ENCODE peak calls at places on chromosome 16, in five cellular contexts. G, J, O, U and E are unnamed samples.

GRCh38 chr16:8848939-8849391 is 19.8 kb downstream of the CARHSP1 start:
- DNase-seq in G (peak), J (no peak), O (no peak), U (no peak), E (no peak)

GRCh38 chr16:59042296-59042695 is 308.2 kb upstream of the GOT2 start:
- DNase-seq in G (no peak), J (no peak), O (no peak), U (no peak), E (no peak)

GRCh38 chr16:83835972-83836566 is 28.3 kb downstream of the HSBP1 start:
- DNase-seq in G (peak), J (no peak), O (peak), U (no peak), E (no peak)

GRCh38 chr16:1613728-1614225 is 1.6 kb downstream of the CRAMP1 start:
- DNase-seq in G (no peak), J (no peak), O (no peak), U (no peak), E (no peak)

GRCh38 chr16:49754495-49755290 is 101.2 kb downstream of the ZNF423 start:
- DNase-seq in G (no peak), J (no peak), O (no peak), U (no peak), E (no peak)

GRCh38 chr16:54327609-54328008 is 41.0 kb upstream of the IRX3 start:
- DNase-seq in G (no peak), J (no peak), O (no peak), U (no peak), E (no peak)

GRCh38 chr16:2987854-2988253 is 7.6 kb upstream of the PKMYT1 start:
- DNase-seq in G (no peak), J (no peak), O (no peak), U (no peak), E (no peak)

GRCh38 chr16:68062910-68063393 is 22.2 kb upstream of the NFATC3 start:
- DNase-seq in G (no peak), J (no peak), O (no peak), U (no peak), E (no peak)

GRCh38 chr16:17561056-17561455 is 90.3 kb upstream of the XYLT1 start:
- DNase-seq in G (no peak), J (no peak), O (no peak), U (no peak), E (no peak)

GRCh38 chr16:6836771-6837170 is 495.9 kb upstream of the RBFOX1 start:
- DNase-seq in G (no peak), J (no peak), O (no peak), U (no peak), E (no peak)

GRCh38 chr16:24972608-24973220 is 42.5 kb downstream of the ARHGAP17 start:
- DNase-seq in G (no peak), J (no peak), O (no peak), U (no peak), E (no peak)

GRCh38 chr16:2819179-2819938 is 2.3 kb downstream of the PRSS21 start:
- DNase-seq in G (no peak), J (no peak), O (no peak), U (no peak), E (no peak)

GRCh38 chr16:57807968-57808528 is 5.8 kb upstream of the KIFC3 start:
- DNase-seq in G (peak), J (peak), O (peak), U (no peak), E (peak)

GRCh38 chr16:47234-47633 is 6.2 kb downstream of the POLR3K start:
- DNase-seq in G (no peak), J (no peak), O (no peak), U (no peak), E (no peak)

GRCh38 chr16:17312100-17312732 is 158.5 kb downstream of the XYLT1 start:
- DNase-seq in G (no peak), J (peak), O (no peak), U (peak), E (peak)